ENCODE peak calls at places on chromosomes 5 and 9, in six cellular contexts. F is IMR-90, Q is endothelial cell of umbilical vein, S is mesendoderm, K is neuronal stem cell, G is GM23248. D is an unnamed sample.

GRCh38 chr5:17398439-17398838 is 99.6 kb upstream of the TAF11L2 start:
- DNase-seq in F (peak), K (no peak), S (peak), G (peak), Q (no peak), D (no peak)

GRCh38 chr9:134328341-134328840 is 2.1 kb downstream of the RXRA start:
- DNase-seq in S (no peak), Q (peak), K (peak), G (peak), F (peak), D (no peak)

GRCh38 chr9:89455356-89455824 is 42.5 kb downstream of the SEMA4D start:
- DNase-seq in Q (no peak), G (no peak), K (no peak), F (no peak), S (no peak), D (no peak)

GRCh38 chr5:867300-867699 is 16.5 kb upstream of the ZDHHC11 start:
- DNase-seq in S (no peak), Q (no peak), G (no peak), F (no peak), K (no peak), D (no peak)

GRCh38 chr9:121296213-121297127 is 28.5 kb downstream of the GSN start:
- DNase-seq in Q (no peak), K (no peak), G (no peak), F (no peak), S (no peak), D (no peak)

GRCh38 chr5:56561455-56561854 is 253.9 kb upstream of the MAP3K1 start:
- DNase-seq in G (no peak), F (no peak), K (no peak), Q (no peak), S (no peak), D (no peak)

GRCh38 chr5:53095931-53096525 is 13.5 kb downstream of the MOCS2 start:
- DNase-seq in Q (peak), G (peak), F (peak), K (peak), S (peak), D (peak)

GRCh38 chr9:137243626-137244485 is 2.8 kb downstream of the TUBB4B start:
- DNase-seq in K (no peak), Q (no peak), G (peak), S (peak), F (no peak), D (peak)

GRCh38 chr9:124482431-124483031 is 24.7 kb downstream of the NR5A1 start:
- DNase-seq in Q (no peak), F (no peak), G (no peak), S (peak), K (no peak), D (peak)

GRCh38 chr9:23153058-23153457 is 673.0 kb downstream of the ELAVL2 start:
- DNase-seq in K (no peak), G (peak), S (peak), F (no peak), Q (no peak), D (peak)

GRCh38 chr5:78506296-78507049 is 142.1 kb downstream of the LHFPL2 start:
- DNase-seq in K (no peak), Q (no peak), G (peak), S (peak), F (peak), D (peak)

GRCh38 chr5:23027341-23027740 is 174.2 kb upstream of the CDH12 start:
- DNase-seq in G (no peak), Q (no peak), F (no peak), K (no peak), S (no peak), D (no peak)

GRCh38 chr5:154214236-154215106 is 23.9 kb downstream of the GALNT10 start:
- DNase-seq in Q (no peak), G (peak), S (no peak), K (no peak), F (peak), D (no peak)

GRCh38 chr5:127254729-127255284 is 35.8 kb upstream of the MEGF10 start:
- DNase-seq in F (peak), S (no peak), K (no peak), Q (peak), G (peak), D (no peak)

GRCh38 chr9:117266855-117267497 is 147.9 kb downstream of the ASTN2 start:
- DNase-seq in Q (no peak), S (no peak), K (no peak), F (no peak), G (no peak), D (no peak)
- H3K27ac ChIP-seq in Q (no peak), S (no peak), K (no peak), F (no peak), G (no peak), D (no peak)

DNA sequence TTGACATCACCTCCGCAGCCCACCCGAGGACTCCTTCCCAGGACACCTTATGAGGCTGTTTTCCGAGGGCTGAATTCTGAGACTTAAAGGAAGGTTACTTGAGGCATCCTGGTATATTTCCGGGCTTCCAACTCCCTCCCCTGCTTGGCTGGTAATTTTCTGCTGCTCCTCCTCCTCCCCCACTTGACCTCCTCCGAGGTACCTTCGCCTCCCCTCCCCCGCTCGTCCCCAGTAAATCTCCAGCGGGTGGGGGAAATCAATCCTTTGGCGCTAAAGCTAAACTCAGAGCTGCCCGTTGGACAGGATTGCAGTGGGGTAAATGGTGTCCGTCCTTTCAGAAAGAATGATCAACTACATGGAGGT is 4.9 kb upstream of the ISL1 start:
- DNase-seq in F (no peak), Q (no peak), K (peak), G (no peak), S (peak), D (peak)
- H3K4me3 ChIP-seq in F (no peak), Q (no peak), K (no peak), G (no peak), S (peak), D (peak)

DNA sequence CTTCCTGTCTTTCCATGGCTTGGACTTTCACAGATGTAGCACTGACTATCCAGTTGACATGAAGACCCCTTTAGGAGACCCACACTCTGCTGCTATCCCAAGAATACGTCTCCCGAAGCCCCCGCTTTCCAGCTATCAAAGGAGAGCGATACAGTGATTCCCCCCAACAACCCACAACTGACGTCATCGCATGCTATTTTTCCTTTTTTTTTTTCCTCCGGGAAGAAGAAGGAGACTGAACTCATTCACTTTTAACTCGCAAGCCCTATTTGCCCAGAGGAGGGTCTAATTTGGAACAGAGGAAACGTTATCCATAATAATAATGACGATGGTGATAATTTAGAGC is 2.1 kb downstream of the PAPPA start:
- DNase-seq in G (peak), S (no peak), K (no peak), Q (peak), F (peak), D (no peak)
- H3K9ac ChIP-seq in G (peak), S (no peak), K (no peak), Q (peak), F (peak), D (no peak)

GRCh38 chr5:9557696-9558095 is 11.8 kb upstream of the SEMA5A start:
- DNase-seq in G (peak), K (no peak), F (peak), S (no peak), Q (no peak), D (no peak)
- H3K27ac ChIP-seq in G (no peak), K (no peak), F (no peak), S (no peak), Q (no peak), D (no peak)